ENCODE peak calls at places on chromosomes 4 and X, in five cellular contexts. L is A673, J is IMR-90, P is MM.1S, V is heart left ventricle. X is an unnamed sample.

GRCh38 chrX:22343192-22343591 is 70.5 kb downstream of the CBLL2 start:
- DNase-seq in J (no peak), L (no peak), P (no peak), V (no peak), X (no peak)

GRCh38 chr4:26093561-26093960 is 179.5 kb downstream of the SMIM20 start:
- DNase-seq in P (no peak), V (no peak), L (no peak), J (no peak), X (no peak)

GRCh38 chr4:151675366-151676060 is 85.3 kb downstream of the GATB start:
- DNase-seq in V (no peak), P (no peak), J (no peak), L (no peak), X (no peak)

GRCh38 chr4:20252656-20253271 is 1.1 kb downstream of the SLIT2 start:
- DNase-seq in J (peak), L (peak), P (peak), V (peak), X (peak)

GRCh38 chr4:656651-657337 is 17.3 kb downstream of the ATP5ME start:
- DNase-seq in J (no peak), P (no peak), L (no peak), V (peak), X (no peak)

GRCh38 chr4:7539659-7540058 is 104.9 kb upstream of the PSAPL1 start:
- DNase-seq in J (no peak), V (peak), P (no peak), L (peak), X (no peak)

GRCh38 chrX:68462653-68463052 is 29.4 kb upstream of the OPHN1 start:
- DNase-seq in J (peak), P (peak), V (no peak), L (peak), X (peak)

GRCh38 chr4:48509543-48509942 is 19.5 kb downstream of the ZAR1 start:
- DNase-seq in J (peak), V (no peak), P (no peak), L (no peak), X (no peak)

GRCh38 chr4:96102541-96103018 is 262.7 kb downstream of the PDHA2 start:
- DNase-seq in J (no peak), P (no peak), V (no peak), L (no peak), X (no peak)

GRCh38 chrX:130563476-130563875 is 161.7 kb downstream of the RBMX2 start:
- DNase-seq in L (no peak), P (no peak), V (no peak), J (no peak), X (no peak)

GRCh38 chrX:115573172-115573571 is 12.2 kb downstream of the PLS3 start:
- DNase-seq in V (no peak), P (no peak), L (no peak), J (no peak), X (no peak)

GRCh38 chr4:8707045-8707781 is 114.6 kb downstream of the CPZ start:
- DNase-seq in V (no peak), J (no peak), P (no peak), L (no peak), X (no peak)

GRCh38 chr4:152536545-152537182 is 772 bp upstream of the FBXW7 start:
- DNase-seq in P (peak), J (peak), V (no peak), L (peak), X (no peak)

GRCh38 chrX:19795289-19795688 is 92.1 kb downstream of the SH3KBP1 start:
- DNase-seq in P (no peak), V (no peak), L (no peak), J (no peak), X (no peak)
- TF ChIP-seq CTCF in P (no peak), V (no peak), L (no peak), J (no peak), X (no peak)

GRCh38 chrX:43909159-43909558 is 26.9 kb upstream of the MAOB start:
- DNase-seq in P (no peak), L (no peak), J (no peak), V (no peak), X (no peak)
- TF ChIP-seq CTCF in P (no peak), L (no peak), J (no peak), V (no peak), X (no peak)

DNA sequence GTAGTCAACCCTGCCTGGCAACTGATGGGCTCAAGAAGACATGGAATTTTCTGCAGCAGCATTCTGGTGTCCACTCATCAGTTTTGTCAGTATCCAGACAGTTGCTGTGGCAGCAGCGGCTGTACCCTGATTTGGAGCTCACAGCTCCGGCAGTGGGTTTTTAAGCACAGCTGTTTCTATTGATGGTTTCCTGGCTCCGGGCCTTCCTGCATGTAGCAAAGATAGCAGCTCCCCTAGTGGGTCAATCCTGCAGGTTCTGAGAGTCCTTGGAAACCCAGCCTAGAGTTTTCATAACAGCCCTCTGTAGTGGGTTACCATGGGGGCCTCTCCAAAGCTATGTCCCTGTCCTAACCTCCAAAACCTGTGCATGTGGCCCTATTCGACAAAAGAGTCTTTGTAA is 84.0 kb upstream of the ATP6AP2 start:
- DNase-seq in J (peak), L (peak), V (no peak), P (no peak), X (peak)
- TF ChIP-seq CTCF in J (no peak), L (peak), V (no peak), P (no peak), X (no peak)

DNA sequence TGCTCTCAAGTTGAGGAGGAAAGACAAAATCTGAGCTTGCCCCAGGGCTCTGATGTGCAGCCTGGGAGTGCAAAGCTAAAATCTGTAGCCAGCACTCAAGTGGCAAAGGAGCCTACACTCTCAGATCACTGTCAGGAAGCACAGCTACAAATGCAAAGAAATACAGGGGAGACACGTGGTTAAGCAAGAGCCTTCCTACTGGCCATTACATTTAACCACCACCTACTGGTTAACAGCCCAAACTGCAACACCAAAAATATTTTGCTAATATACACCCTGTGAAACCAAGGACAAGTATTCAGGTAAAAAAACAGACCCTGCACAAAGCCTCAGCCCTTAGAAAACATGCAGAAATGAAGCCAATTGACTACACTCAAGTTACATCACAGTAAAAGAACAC is 170.4 kb upstream of the FGF16 start:
- DNase-seq in V (no peak), P (peak), J (no peak), L (no peak), X (no peak)
- TF ChIP-seq CTCF in V (no peak), P (no peak), J (no peak), L (no peak), X (no peak)

DNA sequence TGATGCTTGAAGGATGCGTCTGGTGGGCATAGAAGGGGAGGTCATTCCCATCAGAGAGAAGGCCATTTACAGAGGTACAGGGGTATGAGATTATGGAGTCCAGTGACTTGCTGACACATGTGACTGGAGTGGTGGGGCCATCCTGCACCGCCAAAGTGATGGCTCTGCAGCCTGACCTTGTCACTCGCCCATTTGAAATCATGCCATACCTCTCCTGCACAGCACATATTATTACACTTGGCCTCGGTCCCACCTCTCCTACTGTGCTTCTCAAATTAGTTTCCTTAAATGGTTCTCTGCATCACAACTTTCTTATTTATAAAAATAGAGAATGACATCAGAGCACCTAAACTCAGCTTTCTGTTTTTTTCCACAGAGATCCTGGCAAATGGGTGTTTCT is 60.7 kb upstream of the HAND2 start:
- DNase-seq in L (no peak), J (no peak), P (no peak), V (peak), X (no peak)
- TF ChIP-seq CTCF in L (no peak), J (no peak), P (no peak), V (no peak), X (no peak)

DNA sequence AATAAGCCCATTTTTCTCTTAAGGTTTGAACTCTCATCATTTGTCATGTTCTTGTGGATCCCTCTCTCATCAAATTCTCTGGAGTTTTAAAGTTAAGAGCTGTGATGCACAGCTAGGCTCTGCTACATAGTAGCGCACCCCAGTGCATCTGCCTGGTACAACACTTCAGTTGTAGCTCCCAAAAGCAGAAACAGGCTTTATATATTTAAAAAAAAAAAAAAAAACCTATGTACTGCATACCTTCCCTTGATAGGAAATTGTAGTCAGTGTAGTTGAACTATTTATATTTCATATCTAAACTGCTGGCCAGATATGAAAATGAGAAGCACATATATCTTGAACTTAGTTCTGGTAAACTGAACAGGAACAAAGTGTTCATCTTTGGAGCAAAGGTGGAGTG is 131.4 kb downstream of the KLHL13 start:
- DNase-seq in V (no peak), L (peak), J (peak), P (no peak), X (peak)
- TF ChIP-seq CTCF in V (no peak), L (peak), J (peak), P (no peak), X (no peak)

GRCh38 chr4:72951147-72951546 is 118.4 kb downstream of the COX18 start:
- DNase-seq in P (no peak), J (no peak), L (no peak), V (no peak), X (no peak)
- TF ChIP-seq CTCF in P (no peak), J (peak), L (no peak), V (no peak), X (peak)

DNA sequence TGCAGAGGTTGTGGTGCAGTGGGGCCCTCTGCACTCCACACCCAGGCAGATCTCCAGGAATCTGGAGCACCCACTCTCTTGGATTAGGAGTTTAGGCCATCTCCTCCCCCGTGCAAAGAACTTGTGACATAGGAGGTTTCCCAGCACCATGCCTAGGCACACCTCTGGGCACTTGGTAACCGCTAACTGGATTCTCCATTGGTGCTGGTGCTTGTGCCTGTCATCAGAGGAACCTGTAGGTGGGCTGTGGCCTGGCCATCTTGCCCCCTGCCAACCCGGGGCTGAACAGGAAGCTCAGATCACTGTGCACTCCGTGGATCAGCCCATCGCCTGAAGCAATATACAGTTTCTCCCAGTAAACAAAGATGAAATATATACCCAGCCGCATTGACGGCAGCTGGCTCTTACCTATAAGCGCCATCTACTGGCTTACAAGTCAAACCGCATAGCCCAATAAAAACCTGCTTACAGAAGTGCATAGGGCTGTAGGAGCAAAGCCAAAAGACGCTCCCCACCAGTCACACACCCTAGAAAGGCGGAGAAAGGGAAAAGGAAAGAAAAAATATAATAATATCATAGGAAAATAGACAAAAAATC is 19.1 kb upstream of the TEX13B start:
- DNase-seq in P (peak), L (peak), V (no peak), J (peak), X (no peak)
- TF ChIP-seq CTCF in P (peak), L (peak), V (no peak), J (peak), X (no peak)